ENCODE peak calls at places on chromosomes 5 and 9, in eight cellular contexts. I is kidney, P is ovary, E is suprapubic skin, Y is cardiac fibroblast, C is psoas muscle, Z is foreskin fibroblast, L is AG04450. X is an unnamed sample.

GRCh38 chr9:33288235-33288634 is 2.1 kb upstream of the NFX1 start:
- DNase-seq in I (no peak), P (peak), E (no peak), Y (no peak), C (no peak), Z (no peak), L (no peak), X (no peak)

GRCh38 chr5:111699324-111699723 is 57.7 kb downstream of the NREP start:
- DNase-seq in I (no peak), P (no peak), E (no peak), Y (no peak), C (no peak), Z (peak), L (no peak), X (no peak)

GRCh38 chr5:38891563-38891962 is 45.8 kb downstream of the OSMR start:
- DNase-seq in I (peak), P (no peak), E (no peak), Y (no peak), C (no peak), Z (no peak), L (no peak), X (no peak)

GRCh38 chr5:775960-776861 is 8.3 kb downstream of the ZDHHC11B start:
- DNase-seq in I (peak), P (peak), E (peak), Y (no peak), C (peak), Z (no peak), L (no peak), X (no peak)

GRCh38 chr9:133120343-133121199 is 469 bp downstream of the RALGDS start:
- DNase-seq in I (no peak), P (no peak), E (no peak), Y (no peak), C (no peak), Z (peak), L (no peak), X (no peak)

GRCh38 chr9:95507456-95508241 is 9.1 kb downstream of the PTCH1 start:
- DNase-seq in I (peak), P (peak), E (peak), Y (peak), C (peak), Z (peak), L (no peak), X (peak)

GRCh38 chr9:113598451-113598850 is 134.9 kb downstream of the RGS3 start:
- DNase-seq in I (peak), P (no peak), E (no peak), Y (no peak), C (no peak), Z (peak), L (no peak), X (no peak)

GRCh38 chr9:74521009-74521408 is 23.9 kb downstream of the RORB start:
- DNase-seq in I (no peak), P (no peak), E (no peak), Y (no peak), C (no peak), Z (peak), L (no peak), X (no peak)

GRCh38 chr5:108661590-108662219 is 86.0 kb upstream of the FER start:
- DNase-seq in I (no peak), P (no peak), E (no peak), Y (peak), C (no peak), Z (peak), L (no peak), X (no peak)

GRCh38 chr9:69168709-69169217 is 5.3 kb upstream of the TJP2 start:
- DNase-seq in I (no peak), P (no peak), E (no peak), Y (peak), C (no peak), Z (peak), L (no peak), X (peak)

GRCh38 chr5:148418511-148418910 is 34.8 kb downstream of the FBXO38 start:
- DNase-seq in I (no peak), P (no peak), E (no peak), Y (peak), C (no peak), Z (no peak), L (no peak), X (no peak)

GRCh38 chr5:132074091-132074771 is 642 bp downstream of the CSF2 start:
- DNase-seq in I (peak), P (no peak), E (no peak), Y (no peak), C (no peak), Z (no peak), L (no peak), X (no peak)

GRCh38 chr9:6921335-6921734 is 163.6 kb downstream of the KDM4C start:
- DNase-seq in I (no peak), P (no peak), E (no peak), Y (no peak), C (no peak), Z (no peak), L (no peak), X (no peak)

GRCh38 chr9:128082173-128082572 is 14.1 kb downstream of the SLC25A25 start:
- DNase-seq in I (no peak), P (no peak), E (no peak), Y (no peak), C (no peak), Z (peak), L (no peak), X (no peak)

GRCh38 chr9:126436545-126437269 is 110.1 kb downstream of the MVB12B start:
- DNase-seq in I (no peak), P (no peak), E (no peak), Y (peak), C (no peak), Z (peak), L (no peak), X (no peak)

GRCh38 chr5:146541956-146542849 is 26.2 kb upstream of the GPR151 start:
- DNase-seq in I (no peak), P (peak), E (no peak), Y (peak), C (peak), Z (peak), L (peak), X (peak)

GRCh38 chr5:78009937-78010527 is 233.9 kb upstream of the TBCA start:
- DNase-seq in I (no peak), P (no peak), E (no peak), Y (peak), C (no peak), Z (peak), L (peak), X (no peak)

GRCh38 chr5:119400248-119400647 is 44.4 kb downstream of the TNFAIP8 start:
- DNase-seq in I (no peak), P (no peak), E (no peak), Y (no peak), C (no peak), Z (peak), L (no peak), X (no peak)

GRCh38 chr5:119397518-119398380 is 41.9 kb downstream of the TNFAIP8 start:
- DNase-seq in I (no peak), P (no peak), E (no peak), Y (peak), C (no peak), Z (peak), L (no peak), X (peak)

GRCh38 chr5:119402081-119402480 is 46.3 kb downstream of the TNFAIP8 start:
- DNase-seq in I (no peak), P (no peak), E (no peak), Y (no peak), C (no peak), Z (no peak), L (no peak), X (no peak)

GRCh38 chr5:119396265-119396664 is 40.4 kb downstream of the TNFAIP8 start:
- DNase-seq in I (no peak), P (no peak), E (no peak), Y (no peak), C (no peak), Z (no peak), L (no peak), X (peak)

GRCh38 chr5:119398713-119399492 is 43.1 kb downstream of the TNFAIP8 start:
- DNase-seq in I (peak), P (no peak), E (peak), Y (peak), C (peak), Z (peak), L (no peak), X (no peak)
- TF ChIP-seq CTCF in I (no peak), P (no peak), E (no peak), Y (no peak), C (no peak), Z (no peak), L (no peak), X (no peak)

DNA sequence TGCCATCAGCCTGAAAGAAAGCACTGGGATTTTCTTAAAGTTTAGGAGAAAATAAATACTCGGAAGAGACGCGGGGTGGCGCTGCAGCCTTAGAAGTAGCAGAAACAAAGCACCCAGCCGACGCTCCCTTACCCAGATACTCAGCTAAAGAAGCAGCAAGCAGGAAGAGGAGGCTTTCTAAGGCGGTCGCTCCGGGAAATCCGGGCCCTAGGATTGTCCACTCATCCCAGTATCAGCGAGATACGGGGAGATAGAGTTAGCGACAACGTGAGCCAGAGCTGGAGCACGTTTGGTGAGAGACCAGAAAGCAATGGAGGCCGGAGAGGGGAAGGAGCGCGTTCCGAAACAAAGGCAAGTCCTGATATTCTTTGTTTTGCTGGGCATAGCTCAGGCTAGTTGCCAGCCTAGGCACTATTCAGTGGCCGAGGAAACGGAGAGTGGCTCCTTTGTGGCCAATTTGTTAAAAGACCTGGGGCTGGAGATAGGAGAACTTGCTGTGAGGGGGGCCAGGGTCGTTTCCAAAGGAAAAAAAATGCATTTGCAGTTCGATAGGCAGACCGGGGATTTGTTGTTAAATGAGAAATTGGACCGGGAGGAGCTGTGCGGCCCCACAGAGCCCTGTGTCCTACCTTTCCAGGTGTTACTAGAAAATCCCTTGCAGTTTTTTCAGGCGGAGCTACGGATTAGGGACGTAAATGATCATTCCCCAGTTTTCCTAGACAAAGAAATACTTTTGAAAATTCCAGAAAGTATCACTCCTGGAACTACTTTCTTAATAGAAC is at the start of gene PCDHB2:
- DNase-seq in I (peak), P (no peak), E (no peak), Y (peak), C (peak), Z (peak), L (no peak), X (no peak)
- H3K4me3 ChIP-seq in I (peak), P (peak), E (peak), Y (no peak), C (peak), Z (peak), L (peak), X (no peak)

DNA sequence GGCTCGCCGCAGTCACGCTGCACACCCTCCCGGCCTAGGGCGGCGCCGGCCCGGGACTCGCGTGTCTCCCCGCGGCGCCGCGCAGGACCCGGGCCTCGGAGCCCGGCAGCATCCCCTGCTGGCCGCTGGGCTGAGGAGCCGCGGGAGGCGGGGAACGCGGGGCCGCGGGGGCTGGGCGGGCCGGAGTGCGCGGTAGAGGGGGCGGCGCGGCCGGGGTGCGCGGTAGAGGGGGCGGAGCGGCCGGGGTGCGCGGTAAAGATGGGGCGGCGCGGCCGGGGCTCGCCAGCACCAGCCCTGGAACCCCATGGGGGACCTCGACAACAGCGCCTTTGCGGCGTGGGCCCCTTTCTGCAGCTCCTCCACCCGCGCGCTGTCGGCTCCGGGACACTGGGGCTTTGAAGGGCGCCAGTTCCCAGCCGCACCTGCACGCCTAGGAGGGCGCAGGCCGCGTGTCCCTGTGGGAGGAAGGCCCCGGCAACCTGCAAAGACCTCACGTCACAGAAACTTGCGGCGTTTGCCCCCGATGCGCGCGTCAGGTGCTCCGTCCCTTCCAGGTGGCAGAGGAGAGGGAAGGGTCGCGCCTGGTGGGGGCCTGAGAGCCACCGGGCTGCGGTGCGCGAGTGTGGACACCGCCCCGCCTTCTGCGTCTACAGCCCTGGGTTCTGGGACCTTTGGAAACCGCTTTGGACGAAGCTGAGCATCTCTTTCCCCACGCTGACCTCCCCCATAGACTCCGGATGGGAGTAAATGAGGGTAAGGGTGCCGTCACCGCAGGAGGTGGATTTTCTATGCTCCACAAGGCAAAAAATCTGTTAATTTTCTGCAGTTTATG is 49.6 kb downstream of the NSUN2 start:
- DNase-seq in I (no peak), P (peak), E (no peak), Y (peak), C (peak), Z (peak), L (no peak), X (no peak)
- TF ChIP-seq CTCF in I (peak), P (peak), E (peak), Y (peak), C (peak), Z (peak), L (peak), X (peak)

GRCh38 chr5:17189381-17190036 is 27.9 kb upstream of the BASP1 start:
- DNase-seq in I (peak), P (peak), E (peak), Y (peak), C (peak), Z (peak), L (peak), X (peak)
- H3K4me3 ChIP-seq in I (no peak), P (no peak), E (no peak), Y (no peak), C (no peak), Z (no peak), L (no peak), X (no peak)

GRCh38 chr5:128966375-128966774 is 1.1 kb downstream of the SLC27A6 start:
- DNase-seq in I (no peak), P (no peak), E (no peak), Y (no peak), C (no peak), Z (no peak), L (no peak), X (no peak)
- TF ChIP-seq CTCF in I (no peak), P (no peak), E (no peak), Y (no peak), C (no peak), Z (no peak), L (no peak), X (no peak)

X was measured in GM12865.